ENCODE peak calls at places on chromosomes 4 and X, in nine cellular contexts. I is testis, D is activated B cell treated with CpG ODN at 0.5 μM for 24 hours, N is fibroblast of pulmonary artery, J is A549, P is AG04449, H is tibial artery, G is AG09319, V is OCI-LY7. B is an unnamed sample.

GRCh38 chr4:6222761-6223292 is 22.5 kb upstream of the JAKMIP1 start:
- DNase-seq in D (no peak), G (no peak), V (no peak), I (peak; percentile 68), N (no peak), J (no peak), H (no peak), P (no peak), B (no peak)

GRCh38 chr4:15173251-15173650 is 171.0 kb downstream of the CPEB2 start:
- DNase-seq in I (no peak), D (no peak), J (no peak), P (no peak), G (no peak), V (no peak), H (no peak), N (no peak), B (no peak)

GRCh38 chr4:26088433-26088928 is 174.5 kb downstream of the SMIM20 start:
- DNase-seq in P (no peak), J (no peak), D (no peak), I (no peak), G (peak; percentile 40), H (peak; percentile 62), N (peak; percentile 38), V (no peak), B (peak; percentile 34)

GRCh38 chr4:185758807-185759206 is 53.2 kb downstream of the SORBS2 start:
- DNase-seq in D (no peak), V (no peak), J (no peak), I (no peak), P (no peak), N (no peak), H (no peak), G (no peak), B (no peak)

GRCh38 chrX:12319012-12319519 is 180.8 kb downstream of the FRMPD4 start:
- DNase-seq in N (no peak), I (peak; percentile 13), P (no peak), H (no peak), V (no peak), J (no peak), D (no peak), G (no peak), B (no peak)

GRCh38 chr4:24885342-24885741 is 27.5 kb downstream of the CCDC149 start:
- DNase-seq in H (no peak), G (no peak), V (no peak), P (no peak), N (peak; percentile 7), I (peak; percentile 14), J (no peak), D (no peak), B (no peak)

GRCh38 chr4:156420557-156420956 is 466.9 kb upstream of the CTSO start:
- DNase-seq in G (no peak), J (no peak), H (no peak), N (peak; percentile 20), P (no peak), I (peak; percentile 37), D (no peak), V (no peak), B (no peak)

GRCh38 chr4:144514736-144515135 is 131.2 kb upstream of the HHIP start:
- DNase-seq in J (no peak), G (no peak), H (no peak), N (no peak), I (no peak), D (no peak), V (no peak), P (no peak), B (no peak)

GRCh38 chr4:36235306-36235705 is 9.0 kb downstream of the ARAP2 start:
- DNase-seq in V (no peak), P (no peak), J (no peak), G (no peak), H (no peak), N (no peak), I (no peak), D (no peak), B (no peak)

DNA sequence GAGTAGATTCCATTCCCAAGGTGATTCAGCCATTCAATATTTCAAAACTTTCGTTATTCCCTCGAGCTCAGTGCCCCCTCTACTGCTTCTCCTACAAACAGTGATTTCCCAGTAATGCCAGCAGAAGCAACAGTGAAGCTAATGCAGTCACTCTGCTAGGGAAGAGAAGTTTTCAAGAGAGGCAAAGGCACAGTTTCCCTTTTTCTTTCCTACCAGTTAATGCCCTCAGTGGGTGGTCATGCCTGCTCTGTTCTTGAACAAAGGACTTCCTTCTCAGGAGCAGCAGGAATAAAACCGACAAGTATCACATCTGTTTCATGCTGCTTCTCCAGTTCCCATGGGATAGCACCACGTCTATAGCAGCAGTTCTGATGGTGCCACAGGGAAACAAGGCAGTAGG is 317.2 kb downstream of the TENM3 start:
- DNase-seq in N (no peak), G (no peak), V (no peak), I (no peak), J (no peak), H (no peak), P (no peak), D (no peak), B (no peak)
- TF ChIP-seq CTCF in N (no peak), G (no peak), V (no peak), I (no peak), J (no peak), H (no peak), P (peak; percentile 8), D (no peak), B (no peak)

DNA sequence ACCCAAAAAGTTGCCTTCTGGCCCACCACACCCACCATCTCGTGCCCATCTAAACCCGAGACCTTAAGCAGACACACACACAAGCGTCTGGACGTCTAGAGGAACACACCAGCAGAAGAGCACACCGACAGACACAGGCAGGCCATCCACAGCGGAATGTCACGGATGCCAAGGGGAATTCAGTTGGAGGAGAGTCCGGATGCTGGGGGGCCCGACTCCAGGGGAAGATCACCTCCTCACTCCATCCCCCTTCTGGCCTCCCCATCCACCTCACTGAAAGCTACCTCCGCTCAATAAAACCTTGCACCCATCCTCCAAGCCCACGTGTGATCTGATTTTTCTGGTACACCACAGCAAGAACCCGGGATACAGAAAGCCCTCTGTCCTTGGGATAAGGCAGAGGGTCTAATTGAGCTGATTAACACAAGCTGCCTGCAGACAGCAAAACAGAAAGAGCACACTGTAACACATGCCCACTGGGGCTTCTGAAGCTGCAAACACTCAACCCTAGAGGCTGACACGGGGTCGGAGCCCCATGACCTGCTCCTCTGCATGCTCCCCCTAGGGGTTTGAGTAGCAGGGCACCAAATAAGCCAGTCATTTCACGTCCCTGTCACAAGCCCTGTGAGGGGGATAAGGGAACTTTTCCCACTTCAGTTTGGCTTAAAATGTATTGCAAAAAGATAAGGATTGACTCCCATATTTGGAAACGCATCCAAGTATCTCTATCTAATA is 339.6 kb upstream of the PCDH10 start:
- DNase-seq in P (no peak), V (peak; percentile 2), D (no peak), J (peak; percentile 2), I (no peak), H (no peak), N (no peak), G (no peak), B (no peak)
- TF ChIP-seq CTCF in P (no peak), V (peak; percentile 29), D (no peak), J (no peak), I (no peak), H (no peak), N (no peak), G (no peak), B (no peak)

GRCh38 chr4:110347805-110348204 is 128.2 kb upstream of the ENPEP start:
- DNase-seq in P (no peak), J (no peak), N (no peak), G (no peak), H (no peak), I (no peak), V (no peak), D (no peak), B (no peak)

GRCh38 chr4:110348711-110349383 is 127.1 kb upstream of the ENPEP start:
- DNase-seq in I (no peak), J (no peak), P (no peak), H (no peak), G (no peak), N (no peak), V (no peak), D (no peak), B (no peak)

DNA sequence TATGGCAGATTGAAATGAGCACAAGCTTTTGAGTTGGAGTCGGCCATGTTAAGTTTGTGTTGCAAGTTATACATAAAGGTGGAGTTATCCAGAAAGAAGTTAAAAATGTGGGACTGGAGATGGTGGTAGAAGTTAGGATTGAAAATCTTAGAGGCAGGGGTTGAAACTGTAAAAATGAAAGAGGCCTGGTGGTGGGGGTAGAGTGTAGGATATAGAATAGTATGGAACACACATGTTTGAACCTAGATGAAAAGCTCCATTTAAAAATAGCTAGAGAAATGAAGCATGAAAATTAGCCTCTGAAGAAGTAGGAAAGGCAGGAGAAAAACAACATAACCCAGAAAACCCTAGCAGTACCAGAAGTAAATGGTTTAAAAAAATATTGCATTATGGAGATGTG is 131.8 kb upstream of the ENPEP start:
- DNase-seq in D (no peak), H (no peak), V (no peak), N (peak; percentile 11), P (no peak), G (no peak), I (no peak), J (peak; percentile 3), B (no peak)
- TF ChIP-seq CTCF in D (no peak), H (peak; percentile 4), V (peak; percentile 25), N (peak; percentile 17), P (peak; percentile 4), G (peak; percentile 17), I (no peak), J (no peak), B (peak; percentile 26)

DNA sequence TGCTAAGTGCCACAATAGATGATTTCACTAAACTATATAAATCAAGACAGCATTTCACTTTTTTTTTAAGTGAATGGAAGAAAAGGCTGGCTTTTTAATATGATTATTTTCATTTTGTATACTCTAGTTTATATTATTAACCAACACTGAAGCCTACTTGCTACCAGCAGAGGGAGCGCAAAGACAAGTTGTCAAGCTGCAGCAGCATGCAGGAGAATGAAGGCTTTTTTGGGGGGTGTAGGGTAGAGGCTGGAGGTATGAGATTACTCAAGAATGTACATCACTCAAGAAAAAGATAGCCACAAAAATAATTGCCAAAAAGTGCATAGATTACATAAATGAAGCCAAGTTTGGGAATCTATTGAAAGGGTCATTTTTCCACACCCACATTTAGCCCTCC is 519.5 kb downstream of the FGF13 start:
- DNase-seq in V (peak; percentile 15), H (no peak), I (peak; percentile 45), J (no peak), G (no peak), P (no peak), N (peak; percentile 0), D (no peak), B (no peak)
- TF ChIP-seq CTCF in V (peak; percentile 70), H (peak; percentile 28), I (peak; percentile 31), J (peak; percentile 37), G (peak; percentile 33), P (no peak), N (no peak), D (no peak), B (peak; percentile 64)

B was measured in GM06990.